ENCODE peak calls at places on chromosomes 7 and 10, in nine cellular contexts. G is AG09319; Y is HEK293T; C is esophagus squamous epithelium; R is stimulated activated CD8-positive, alpha-beta memory T cell treated with anti-CD3 and anti-CD28 coated beads, Interleukin-2, amount 100 ng/mL, for 48 hours; X is Right ventricle myocardium superior; A is cerebellar cortex; O is NCI-H1436; U is hypothalamus. D is an unnamed sample.

GRCh38 chr7:16739863-16740622 is 13.5 kb upstream of the TSPAN13 start:
- DNase-seq in X (no peak), U (no peak), Y (peak), R (no peak), A (no peak), O (no peak), C (no peak), G (peak), D (peak)

GRCh38 chr10:102394801-102395676 is 466 bp upstream of the NFKB2 start:
- DNase-seq in U (peak), Y (peak), O (peak), X (peak), G (peak), R (peak), A (peak), C (peak), D (peak)

GRCh38 chr10:77563638-77564270 is 73.9 kb downstream of the KCNMA1 start:
- DNase-seq in R (no peak), A (no peak), U (no peak), C (no peak), X (no peak), O (no peak), Y (no peak), G (no peak), D (no peak)

GRCh38 chr10:43197834-43198681 is 59.8 kb downstream of the CSGALNACT2 start:
- DNase-seq in A (no peak), Y (peak), R (no peak), X (peak), G (no peak), O (no peak), U (no peak), C (no peak), D (peak)

GRCh38 chr10:117239031-117239430 is 1.9 kb upstream of the SLC18A2 start:
- DNase-seq in O (no peak), X (no peak), C (no peak), U (no peak), R (no peak), Y (no peak), A (no peak), G (no peak), D (no peak)

GRCh38 chr7:34061175-34061574 is 155.8 kb downstream of the BMPER start:
- DNase-seq in C (no peak), A (no peak), X (no peak), U (no peak), Y (no peak), R (no peak), O (no peak), G (no peak), D (no peak)

GRCh38 chr10:21926949-21927348 is 76.6 kb downstream of the DNAJC1 start:
- DNase-seq in Y (peak), R (no peak), G (peak), U (no peak), C (no peak), O (no peak), A (peak), X (no peak), D (no peak)

GRCh38 chr7:48144291-48144768 is 26.9 kb upstream of the ABCA13 start:
- DNase-seq in Y (no peak), A (peak), X (no peak), R (no peak), O (no peak), U (no peak), G (no peak), C (no peak), D (no peak)

GRCh38 chr7:2798669-2799068 is 45.4 kb downstream of the GNA12 start:
- DNase-seq in Y (no peak), X (no peak), R (no peak), U (no peak), A (no peak), G (no peak), O (no peak), C (no peak), D (no peak)

GRCh38 chr7:15667999-15668398 is 18.5 kb downstream of the MEOX2 start:
- DNase-seq in Y (no peak), U (no peak), X (no peak), R (no peak), O (no peak), G (no peak), A (no peak), C (no peak), D (no peak)

GRCh38 chr10:27150261-27150660 is 3.9 kb downstream of the YME1L1 start:
- DNase-seq in O (no peak), Y (no peak), R (no peak), X (no peak), C (no peak), U (no peak), A (no peak), G (no peak), D (no peak)

GRCh38 chr10:94487575-94487974 is 58.0 kb upstream of the HELLS start:
- DNase-seq in U (no peak), Y (no peak), R (no peak), A (no peak), X (no peak), C (no peak), G (no peak), O (no peak), D (no peak)

GRCh38 chr10:12703813-12704212 is 297.7 kb downstream of the CCDC3 start:
- DNase-seq in R (no peak), A (no peak), X (no peak), G (no peak), U (no peak), Y (no peak), C (no peak), O (no peak), D (no peak)

GRCh38 chr10:1193561-1193960 is 137.4 kb downstream of the WDR37 start:
- DNase-seq in G (no peak), A (no peak), C (no peak), Y (no peak), O (no peak), U (no peak), R (no peak), X (no peak), D (no peak)

GRCh38 chr7:40586197-40586596 is 451.4 kb downstream of the SUGCT start:
- DNase-seq in C (no peak), X (no peak), O (no peak), G (no peak), A (no peak), U (no peak), R (no peak), Y (no peak), D (no peak)

GRCh38 chr7:39674391-39674790 is 51.0 kb downstream of the RALA start:
- DNase-seq in R (no peak), U (no peak), A (peak), Y (no peak), X (no peak), O (no peak), C (no peak), G (no peak), D (no peak)

GRCh38 chr10:102927311-102928010 is 9.4 kb downstream of the CNNM2 start:
- DNase-seq in C (no peak), U (no peak), X (no peak), A (no peak), G (no peak), Y (no peak), R (no peak), O (no peak), D (no peak)

GRCh38 chr7:22989646-22990587 is 24.0 kb downstream of the HYCC1 start:
- DNase-seq in G (no peak), C (no peak), O (no peak), A (no peak), Y (no peak), U (no peak), X (no peak), R (no peak), D (no peak)

GRCh38 chr7:113198226-113198625 is 79.9 kb upstream of the SMIM30 start:
- DNase-seq in G (no peak), U (no peak), Y (no peak), X (no peak), A (no peak), R (no peak), O (no peak), C (no peak), D (no peak)

GRCh38 chr10:996031-996430 is 7.8 kb downstream of the GTPBP4 start:
- DNase-seq in U (no peak), X (no peak), O (no peak), A (no peak), R (no peak), Y (no peak), G (no peak), C (no peak), D (no peak)

GRCh38 chr7:126574276-126574675 is 678.5 kb downstream of the GRM8 start:
- DNase-seq in U (no peak), A (no peak), X (no peak), G (no peak), R (no peak), C (no peak), O (no peak), Y (no peak), D (no peak)

GRCh38 chr7:113040849-113041248 is 45.8 kb downstream of the GPR85 start:
- DNase-seq in O (no peak), A (no peak), X (no peak), C (no peak), G (no peak), Y (no peak), U (no peak), R (no peak), D (no peak)

GRCh38 chr7:34664757-34665156 is 6.7 kb downstream of the NPSR1 start:
- DNase-seq in A (no peak), O (no peak), C (no peak), X (no peak), Y (no peak), U (no peak), G (no peak), R (no peak), D (no peak)

GRCh38 chr10:44235363-44235762 is 149.5 kb downstream of the CXCL12 start:
- DNase-seq in X (no peak), U (no peak), A (no peak), R (no peak), C (no peak), O (no peak), Y (no peak), G (no peak), D (no peak)

GRCh38 chr10:58746470-58747185 is 234.0 kb downstream of the BICC1 start:
- DNase-seq in O (no peak), C (no peak), R (no peak), A (no peak), Y (no peak), X (no peak), U (no peak), G (no peak), D (no peak)

GRCh38 chr10:88831709-88832108 is 19.9 kb downstream of the ANKRD22 start:
- DNase-seq in U (no peak), R (peak), G (no peak), C (no peak), Y (no peak), O (peak), A (no peak), X (no peak), D (no peak)

GRCh38 chr7:30162622-30163124 is 27.9 kb downstream of the MTURN start:
- DNase-seq in C (no peak), O (peak), Y (no peak), R (no peak), U (peak), G (peak), X (no peak), A (no peak), D (no peak)

GRCh38 chr10:117458571-117458970 is 83.3 kb upstream of the PDZD8 start:
- DNase-seq in Y (no peak), A (no peak), G (no peak), C (no peak), X (no peak), R (no peak), O (no peak), U (no peak), D (no peak)

GRCh38 chr10:86757110-86757790 is 831 bp downstream of the BMPR1A start:
- DNase-seq in O (no peak), Y (peak), X (peak), G (no peak), C (no peak), U (peak), R (no peak), A (peak), D (peak)

GRCh38 chr10:42953684-42954674 is 122.9 kb upstream of the RET start:
- DNase-seq in X (peak), O (no peak), G (no peak), R (no peak), C (no peak), A (no peak), U (no peak), Y (no peak), D (peak)